ENCODE peak calls at places on chromosome 19, in nine cellular contexts. M is NAMALWA; U is T-helper 9 cell; I is HEK293T; O is H1; Z is stimulated activated CD4-positive, alpha-beta T cell treated with anti-CD3 and anti-CD28 coated beads, Interleukin-15, amount 100 ng/mL, for 1 hour; R is heart right ventricle; S is activated CD4-positive, alpha-beta T cell treated with anti-CD3 and anti-CD28 coated beads for 36 hours; J is glutamatergic neuron. P is an unnamed sample.

GRCh38 chr19:34306213-34306661 is 51.9 kb downstream of the GARRE1 start:
- DNase-seq in M (no peak), U (no peak), I (no peak), O (no peak), Z (no peak), R (no peak), S (peak; percentile 27), J (no peak), P (no peak)

GRCh38 chr19:45601524-45602522 is at the start of gene GPR4:
- DNase-seq in M (no peak), U (no peak), I (peak; percentile 27), O (no peak), Z (no peak), R (peak; percentile 51), S (no peak), J (peak; percentile 54), P (peak; percentile 34)

GRCh38 chr19:10095948-10096614 is 6.4 kb downstream of the ANGPTL6 start:
- DNase-seq in M (peak; percentile 93), U (peak; percentile 84), I (peak; percentile 98), O (peak; percentile 79), Z (peak; percentile 84), R (peak; percentile 92), S (peak; percentile 94), J (peak; percentile 88), P (peak; percentile 94)

GRCh38 chr19:33921165-33921564 is 124.5 kb downstream of the KCTD15 start:
- DNase-seq in M (no peak), U (no peak), I (no peak), O (no peak), Z (no peak), R (no peak), S (no peak), J (no peak), P (no peak)

GRCh38 chr19:1945899-1946298 is 4.9 kb downstream of the CSNK1G2 start:
- DNase-seq in M (peak; percentile 32), U (no peak), I (peak; percentile 81), O (no peak), Z (no peak), R (no peak), S (peak; percentile 58), J (peak; percentile 81), P (peak; percentile 64)

GRCh38 chr19:56538254-56538760 is 441 bp upstream of the ZFP28 start:
- DNase-seq in M (no peak), U (peak; percentile 74), I (peak; percentile 89), O (peak; percentile 75), Z (peak; percentile 80), R (peak; percentile 94), S (peak; percentile 95), J (peak; percentile 95), P (peak; percentile 95)

GRCh38 chr19:3690551-3691371 is 9.5 kb downstream of the PIP5K1C start:
- DNase-seq in M (no peak), U (no peak), I (no peak), O (no peak), Z (no peak), R (no peak), S (peak; percentile 59), J (no peak), P (no peak)

GRCh38 chr19:19224852-19225494 is 13.2 kb downstream of the NCAN start:
- DNase-seq in M (peak; percentile 59), U (peak; percentile 67), I (peak; percentile 86), O (peak; percentile 73), Z (peak; percentile 54), R (peak; percentile 57), S (peak; percentile 87), J (peak; percentile 60), P (no peak)

GRCh38 chr19:45668342-45668871 is 386 bp downstream of the GIPR start:
- DNase-seq in M (peak; percentile 66), U (peak; percentile 21), I (no peak), O (no peak), Z (no peak), R (no peak), S (peak; percentile 61), J (no peak), P (no peak)

GRCh38 chr19:55206664-55207500 is 2.4 kb downstream of the PTPRH start:
- DNase-seq in M (no peak), U (no peak), I (peak; percentile 77), O (no peak), Z (no peak), R (peak; percentile 79), S (peak; percentile 76), J (peak; percentile 82), P (peak; percentile 92)

GRCh38 chr19:32911467-32911866 is 41.9 kb upstream of the SLC7A9 start:
- DNase-seq in M (no peak), U (no peak), I (no peak), O (no peak), Z (no peak), R (no peak), S (no peak), J (no peak), P (no peak)

GRCh38 chr19:6736169-6736916 is 1.0 kb downstream of the GPR108 start:
- DNase-seq in M (peak; percentile 81), U (peak; percentile 45), I (peak; percentile 68), O (no peak), Z (peak; percentile 35), R (peak; percentile 70), S (peak; percentile 83), J (peak; percentile 82), P (peak; percentile 77)

GRCh38 chr19:2495651-2496316 is 19.9 kb downstream of the GADD45B start:
- DNase-seq in M (no peak), U (no peak), I (no peak), O (no peak), Z (no peak), R (peak; percentile 51), S (no peak), J (no peak), P (no peak)

GRCh38 chr19:19171821-19172532 is 1.9 kb upstream of the MEF2B start:
- DNase-seq in M (peak; percentile 80), U (no peak), I (no peak), O (no peak), Z (no peak), R (no peak), S (no peak), J (no peak), P (no peak)

GRCh38 chr19:39237200-39238184 is 7.3 kb downstream of the IFNL3 start:
- DNase-seq in M (peak; percentile 64), U (peak; percentile 6), I (no peak), O (no peak), Z (peak; percentile 12), R (no peak), S (peak; percentile 68), J (no peak), P (peak; percentile 42)

GRCh38 chr19:33547676-33548075 is 26.1 kb upstream of the PEPD start:
- DNase-seq in M (no peak), U (no peak), I (no peak), O (no peak), Z (no peak), R (no peak), S (no peak), J (no peak), P (no peak)